ENCODE peak calls at places on chromosomes 7 and 10, in nine cellular contexts. J, O, Q, B, M, L, E, C and Y are unnamed samples.
A peak's percentile ranks its signal among the peaks of the same experiment; 100 is the strongest.

GRCh38 chr7:84041649-84042048 is 152.9 kb downstream of the SEMA3A start:
- DNase-seq in J (no peak), O (no peak), Q (no peak), B (no peak), M (no peak), L (no peak), E (no peak), C (no peak), Y (no peak)

GRCh38 chr10:124245191-124245590 is 151.8 kb upstream of the CHST15 start:
- DNase-seq in J (no peak), O (no peak), Q (no peak), B (no peak), M (no peak), L (no peak), E (no peak), C (no peak), Y (no peak)

GRCh38 chr10:47421057-47421952 is 37.2 kb upstream of the ZNF488 start:
- DNase-seq in J (no peak), O (no peak), Q (peak; percentile 15), B (no peak), M (no peak), L (no peak), E (peak; percentile 71), C (no peak), Y (peak; percentile 87)

GRCh38 chr7:106610996-106611886 is 49.7 kb downstream of the CCDC71L start:
- DNase-seq in J (no peak), O (no peak), Q (no peak), B (no peak), M (no peak), L (no peak), E (peak; percentile 25), C (peak; percentile 42), Y (peak; percentile 57)

GRCh38 chr7:27151945-27152815 is at the start of gene HOXA3:
- DNase-seq in J (no peak), O (no peak), Q (peak; percentile 50), B (peak; percentile 94), M (no peak), L (no peak), E (peak; percentile 74), C (no peak), Y (no peak)

GRCh38 chr10:109726473-109726872 is 196.8 kb downstream of the XPNPEP1 start:
- DNase-seq in J (no peak), O (no peak), Q (no peak), B (no peak), M (no peak), L (no peak), E (no peak), C (no peak), Y (no peak)

GRCh38 chr10:12656518-12657142 is 307.3 kb downstream of the CAMK1D start:
- DNase-seq in J (peak; percentile 50), O (no peak), Q (peak; percentile 66), B (peak; percentile 58), M (peak; percentile 72), L (peak; percentile 37), E (peak; percentile 81), C (no peak), Y (peak; percentile 50)

GRCh38 chr7:50560865-50561351 is 4.3 kb downstream of the DDC start:
- DNase-seq in J (no peak), O (no peak), Q (no peak), B (no peak), M (no peak), L (no peak), E (no peak), C (no peak), Y (no peak)

GRCh38 chr7:1961776-1962276 is 270.9 kb downstream of the MAD1L1 start:
- DNase-seq in J (no peak), O (no peak), Q (peak; percentile 86), B (peak; percentile 19), M (no peak), L (no peak), E (peak; percentile 92), C (peak; percentile 64), Y (peak; percentile 98)

GRCh38 chr10:27605337-27605736 is 101.2 kb downstream of the RAB18 start:
- DNase-seq in J (no peak), O (no peak), Q (no peak), B (no peak), M (no peak), L (no peak), E (no peak), C (no peak), Y (no peak)
- H3K4me2 ChIP-seq in J (no peak overlapping the region), O (no peak overlapping the region), Q (no peak overlapping the region), B (no peak overlapping the region), M (no peak overlapping the region), L (no peak overlapping the region), E (no peak overlapping the region), C (no peak overlapping the region), Y (no peak overlapping the region)

DNA sequence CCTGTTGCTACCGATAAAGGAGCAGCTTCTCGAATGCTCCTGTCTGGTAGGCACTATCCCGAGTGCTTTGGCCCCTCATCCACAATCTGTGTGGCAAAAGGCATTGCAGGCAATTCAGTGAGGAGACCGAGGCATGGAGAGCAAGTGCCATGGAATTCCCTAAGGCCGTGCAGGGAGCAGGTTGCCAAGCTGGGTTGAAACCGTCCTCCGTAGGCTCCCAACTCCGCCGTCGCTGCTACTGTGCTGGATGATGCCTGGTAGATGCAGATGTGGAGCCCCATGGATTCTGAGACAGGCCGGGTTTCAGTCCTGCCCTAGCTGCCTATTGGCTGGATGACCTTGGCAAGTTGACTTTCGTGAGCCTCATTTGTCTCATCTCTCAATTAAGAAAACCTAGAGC is 85.3 kb downstream of the EGFR start:
- DNase-seq in J (no peak), O (no peak), Q (no peak), B (no peak), M (no peak), L (no peak), E (no peak), C (no peak), Y (no peak)
- H3K4me2 ChIP-seq in J (no peak overlapping the region), O (no peak overlapping the region), Q (no peak overlapping the region), B (no peak overlapping the region), M (no peak overlapping the region), L (no peak overlapping the region), E (no peak overlapping the region), C (no peak overlapping the region), Y (peak overlapping the region; percentile 66)

GRCh38 chr10:21531164-21531563 is 2.9 kb upstream of the MLLT10 start:
- DNase-seq in J (no peak), O (no peak), Q (peak; percentile 57), B (no peak), M (no peak), L (no peak), E (peak; percentile 85), C (no peak), Y (peak; percentile 78)
- H3K4me2 ChIP-seq in J (peak overlapping the region; percentile 83), O (no peak overlapping the region), Q (no peak overlapping the region), B (no peak overlapping the region), M (no peak overlapping the region), L (no peak overlapping the region), E (no peak overlapping the region), C (no peak overlapping the region), Y (no peak overlapping the region)

DNA sequence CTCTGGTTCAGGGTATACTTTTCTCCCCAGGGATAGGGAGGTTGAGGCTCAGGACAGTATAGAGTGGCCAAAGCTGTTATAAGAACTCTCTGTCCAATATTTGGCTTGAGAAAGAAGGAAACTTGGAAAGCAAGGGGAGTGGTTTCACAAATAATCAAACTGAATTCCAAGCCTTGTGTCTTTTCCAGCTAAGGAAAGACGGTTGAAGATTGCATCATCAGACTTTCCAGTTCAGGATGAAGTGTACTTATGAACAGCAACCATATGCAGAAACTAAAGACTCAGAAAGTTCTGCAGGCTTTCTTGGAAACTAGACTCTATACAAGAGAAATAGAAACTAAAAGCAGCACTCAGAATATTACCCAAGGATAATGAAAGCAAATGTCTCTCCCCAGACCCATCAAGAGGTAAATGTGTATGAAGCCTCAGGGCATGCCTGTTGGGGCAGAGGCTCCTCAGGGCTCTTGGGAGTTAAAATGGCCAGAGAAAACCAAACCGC is 46.4 kb downstream of the RAMP3 start:
- DNase-seq in J (no peak), O (no peak), Q (peak; percentile 51), B (no peak), M (no peak), L (no peak), E (peak; percentile 83), C (peak; percentile 9), Y (no peak)
- H3K4me2 ChIP-seq in J (peak overlapping the region; percentile 56), O (no peak overlapping the region), Q (no peak overlapping the region), B (no peak overlapping the region), M (no peak overlapping the region), L (no peak overlapping the region), E (no peak overlapping the region), C (peak overlapping the region; percentile 87), Y (no peak overlapping the region)

DNA sequence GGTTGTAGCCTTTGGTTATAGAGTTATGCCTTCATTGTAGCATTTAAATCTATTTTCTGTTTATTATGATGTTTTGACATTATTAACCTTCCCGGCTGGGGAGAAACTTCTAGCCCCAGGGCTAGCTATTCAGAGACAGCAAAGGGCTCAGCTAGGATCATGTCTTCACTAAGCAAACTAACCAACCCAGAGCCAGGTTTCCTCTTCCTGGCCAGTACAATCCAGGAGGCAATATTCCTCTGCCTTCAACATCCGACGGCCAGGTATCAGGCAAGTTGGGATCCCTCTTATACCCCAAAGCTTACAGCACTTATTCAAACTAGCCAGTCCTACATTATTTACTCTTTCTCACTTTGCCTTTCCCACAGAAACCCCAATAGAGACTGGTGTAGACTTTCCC is 1060.7 kb upstream of the GHITM start:
- DNase-seq in J (no peak), O (no peak), Q (no peak), B (no peak), M (no peak), L (no peak), E (no peak), C (no peak), Y (no peak)
- H3K4me2 ChIP-seq in J (no peak overlapping the region), O (no peak overlapping the region), Q (no peak overlapping the region), B (peak overlapping the region; percentile 62), M (no peak overlapping the region), L (no peak overlapping the region), E (no peak overlapping the region), C (no peak overlapping the region), Y (no peak overlapping the region)

GRCh38 chr10:87935290-87936141 is 72.1 kb downstream of the PTEN start:
- DNase-seq in J (no peak), O (no peak), Q (peak; percentile 56), B (no peak), M (no peak), L (no peak), E (peak; percentile 41), C (no peak), Y (peak; percentile 61)
- H3K4me2 ChIP-seq in J (no peak overlapping the region), O (no peak overlapping the region), Q (no peak overlapping the region), B (no peak overlapping the region), M (no peak overlapping the region), L (no peak overlapping the region), E (no peak overlapping the region), C (no peak overlapping the region), Y (no peak overlapping the region)